ENCODE peak calls at places on chromosomes 6 and 20, in four cellular contexts. O is Peyer's patch, E is aorta, M is H7. V is an unnamed sample.

GRCh38 chr6:88378639-88379038 is 212.5 kb upstream of the CNR1 start:
- DNase-seq in O (no peak), E (no peak), M (no peak), V (no peak)

GRCh38 chr20:44736170-44737021 is 9.3 kb upstream of the KCNK15 start:
- DNase-seq in M (peak; percentile 83), O (peak; percentile 26), E (no peak), V (no peak)

GRCh38 chr20:20037960-20038359 is 14.3 kb downstream of the CRNKL1 start:
- DNase-seq in E (no peak), O (no peak), M (no peak), V (no peak)

GRCh38 chr6:20279051-20279450 is 66.8 kb upstream of the MBOAT1 start:
- DNase-seq in E (no peak), O (no peak), M (no peak), V (no peak)

GRCh38 chr6:32169211-32169610 is 4.8 kb downstream of the EGFL8 start:
- DNase-seq in O (no peak), E (peak; percentile 40), M (no peak), V (no peak)

GRCh38 chr6:157224957-157225574 is 98.3 kb downstream of the TMEM242 start:
- DNase-seq in O (no peak), E (no peak), M (peak; percentile 60), V (no peak)

GRCh38 chr6:76942203-76942971 is 520.9 kb downstream of the HTR1B start:
- DNase-seq in O (no peak), E (no peak), M (no peak), V (no peak)

GRCh38 chr20:55540013-55540412 is 465.3 kb downstream of the CBLN4 start:
- DNase-seq in O (no peak), E (no peak), M (no peak), V (no peak)

GRCh38 chr20:1474817-1475603 is 8.4 kb upstream of the NSFL1C start:
- DNase-seq in M (peak; percentile 44), O (no peak), E (no peak), V (no peak)

GRCh38 chr6:34865107-34865506 is 22.7 kb downstream of the TAF11 start:
- DNase-seq in E (no peak), O (no peak), M (no peak), V (no peak)

GRCh38 chr6:161395832-161396231 is 122.0 kb upstream of the AGPAT4 start:
- DNase-seq in E (no peak), M (no peak), O (no peak), V (no peak)

GRCh38 chr6:113500221-113500620 is 356.9 kb upstream of the MARCKS start:
- DNase-seq in E (no peak), O (no peak), M (no peak), V (no peak)

GRCh38 chr6:120608826-120609225 is 725.5 kb downstream of the TBC1D32 start:
- DNase-seq in M (no peak), O (no peak), E (no peak), V (no peak)

GRCh38 chr6:37698264-37699137 is 818 bp upstream of the MDGA1 start:
- DNase-seq in O (peak; percentile 38), M (peak; percentile 92), E (peak; percentile 68), V (peak; percentile 47)

GRCh38 chr6:73942581-73942980 is 246.6 kb downstream of the CD109 start:
- DNase-seq in E (no peak), O (no peak), M (peak; percentile 19), V (no peak)

GRCh38 chr6:132087391-132087790 is 136.2 kb upstream of the CCN2 start:
- DNase-seq in M (no peak), E (no peak), O (no peak), V (no peak)

GRCh38 chr6:106870069-106870468 is 104.5 kb downstream of the CD24 start:
- DNase-seq in M (no peak), E (no peak), O (no peak), V (no peak)

GRCh38 chr20:33827629-33828325 is 16.6 kb downstream of the CHMP4B start:
- DNase-seq in M (no peak), E (no peak), O (no peak), V (no peak)

GRCh38 chr6:135680964-135681913 is 170.3 kb upstream of the PDE7B start:
- DNase-seq in E (no peak), O (no peak), M (no peak), V (no peak)

GRCh38 chr20:5480824-5481600 is 164.3 kb upstream of the PROKR2 start:
- DNase-seq in M (no peak), E (no peak), O (no peak), V (no peak)

GRCh38 chr20:22431419-22431818 is 153.0 kb downstream of the FOXA2 start:
- DNase-seq in M (no peak), O (no peak), E (no peak), V (no peak)

GRCh38 chr6:107550906-107551305 is 61.0 kb downstream of the SOBP start:
- DNase-seq in M (no peak), E (no peak), O (no peak), V (no peak)

GRCh38 chr6:36204068-36204753 is 7.7 kb downstream of the BRPF3 start:
- DNase-seq in M (peak; percentile 5), O (peak; percentile 49), E (no peak), V (peak; percentile 33)

GRCh38 chr6:138346302-138347195 is 31.2 kb upstream of the SMIM28 start:
- DNase-seq in M (no peak), E (no peak), O (no peak), V (no peak)

GRCh38 chr6:108564178-108564577 is 3.5 kb downstream of the FOXO3 start:
- DNase-seq in E (no peak), M (no peak), O (no peak), V (no peak)

GRCh38 chr20:43983359-43983758 is 68.7 kb downstream of the TOX2 start:
- DNase-seq in E (no peak), M (peak; percentile 63), O (no peak), V (no peak)

GRCh38 chr20:29878281-29878741 is 1379.2 kb upstream of the DEFB115 start:
- DNase-seq in M (peak; percentile 19), O (no peak), E (peak; percentile 52), V (no peak)

GRCh38 chr6:161169690-161170089 is 104.2 kb downstream of the AGPAT4 start:
- DNase-seq in E (no peak), O (no peak), M (no peak), V (no peak)

GRCh38 chr6:133241901-133242760 is 974 bp downstream of the EYA4 start:
- DNase-seq in M (peak; percentile 51), O (no peak), E (no peak), V (no peak)

GRCh38 chr6:33057222-33058150 is 16.0 kb downstream of the HLA-DPA1 start:
- DNase-seq in M (no peak), O (no peak), E (no peak), V (no peak)

GRCh38 chr6:53437557-53438202 is 88.9 kb upstream of the ELOVL5 start:
- DNase-seq in M (peak; percentile 38), O (no peak), E (no peak), V (no peak)

GRCh38 chr6:170210026-170210390 is 80.9 kb downstream of the DLL1 start:
- DNase-seq in E (no peak), M (peak; percentile 78), O (no peak), V (no peak)

GRCh38 chr6:47700051-47700450 is 1.7 kb downstream of the ADGRF4 start:
- DNase-seq in M (no peak), E (no peak), O (no peak), V (no peak)

GRCh38 chr6:145531032-145531431 is 204.3 kb downstream of the EPM2A start:
- DNase-seq in E (no peak), O (no peak), M (no peak), V (no peak)

GRCh38 chr20:37222086-37222485 is 39.5 kb downstream of the GHRH start:
- DNase-seq in E (no peak), O (no peak), M (no peak), V (no peak)

GRCh38 chr20:37225146-37225545 is 36.5 kb downstream of the GHRH start:
- DNase-seq in M (no peak), E (no peak), O (no peak), V (no peak)

GRCh38 chr20:37220255-37220654 is 40.9 kb upstream of the MROH8 start:
- DNase-seq in E (no peak), M (no peak), O (no peak), V (no peak)

GRCh38 chr20:37220796-37221195 is 40.8 kb downstream of the GHRH start:
- DNase-seq in O (no peak), E (no peak), M (no peak), V (no peak)

DNA sequence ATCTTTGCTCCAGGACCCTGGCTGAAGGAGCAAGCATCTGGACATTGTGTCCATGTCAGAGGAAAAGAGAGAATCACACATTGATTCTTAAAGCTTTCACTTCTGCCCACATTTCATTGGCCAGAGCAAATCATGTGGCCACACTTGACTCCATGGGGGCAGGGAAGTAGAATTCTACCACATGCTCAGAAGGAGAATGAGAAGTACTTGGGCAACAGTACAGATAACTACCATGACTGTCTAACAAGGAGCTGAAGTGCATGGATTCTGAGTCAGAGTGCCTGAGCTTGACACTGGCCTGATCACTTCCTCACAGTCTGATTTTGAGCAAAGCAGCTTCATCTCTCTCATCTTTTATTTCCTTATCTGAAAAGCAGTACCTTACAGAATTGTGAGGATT is 38.6 kb downstream of the GHRH start:
- DNase-seq in O (no peak), M (no peak), E (no peak), V (no peak)
- H3K36me3 ChIP-seq in O (no peaks in the 10 kb centered on the region), M (peaks cover 37% of the 10 kb centered on the region), E (peaks cover 6% of the 10 kb centered on the region), V (peaks cover 68% of the 10 kb centered on the region)

GRCh38 chr20:48656120-48656519 is 171.7 kb downstream of the PREX1 start:
- DNase-seq in M (no peak), O (no peak), E (no peak), V (no peak)

GRCh38 chr20:48651271-48651670 is 176.5 kb downstream of the PREX1 start:
- DNase-seq in E (no peak), M (no peak), O (no peak), V (no peak)

GRCh38 chr20:48651960-48652359 is 175.8 kb downstream of the PREX1 start:
- DNase-seq in M (no peak), E (no peak), O (no peak), V (no peak)

GRCh38 chr20:48652961-48653705 is 174.7 kb downstream of the PREX1 start:
- DNase-seq in O (no peak), M (no peak), E (no peak), V (no peak)

DNA sequence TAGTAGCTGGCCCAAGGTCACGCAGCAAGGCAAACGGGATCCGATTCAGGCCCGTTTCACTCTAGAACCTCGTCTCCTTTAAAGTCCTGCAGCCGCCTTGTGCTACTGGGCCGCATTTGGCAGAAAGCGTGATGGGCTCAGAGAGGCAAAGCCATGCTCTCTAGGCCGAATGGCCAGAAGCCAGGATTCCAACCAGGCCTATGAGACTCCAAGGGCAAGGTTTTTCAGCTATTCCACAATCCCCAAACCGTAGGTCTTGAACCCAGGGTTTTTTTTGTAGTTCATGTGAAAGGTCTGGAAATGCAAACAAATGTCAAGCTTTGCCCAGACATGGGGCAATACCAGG is 174.1 kb downstream of the PREX1 start:
- DNase-seq in O (no peak), M (no peak), E (no peak), V (no peak)
- H3K36me3 ChIP-seq in O (no peaks in the 10 kb centered on the region), M (no peaks in the 10 kb centered on the region), E (no peaks in the 10 kb centered on the region), V (peaks cover 90% of the 10 kb centered on the region)

GRCh38 chr20:18488301-18488700 is 8.7 kb downstream of the RBBP9 start:
- DNase-seq in O (no peak), M (no peak), E (no peak), V (no peak)
- H3K36me3 ChIP-seq in O (no peaks in the 10 kb centered on the region), M (peaks cover 10% of the 10 kb centered on the region), E (peaks cover 7% of the 10 kb centered on the region), V (peaks cover 17% of the 10 kb centered on the region)

GRCh38 chr20:48648482-48649051 is 179.2 kb downstream of the PREX1 start:
- DNase-seq in E (no peak), O (no peak), M (no peak), V (no peak)
- H3K36me3 ChIP-seq in E (no peaks in the 10 kb centered on the region), O (no peaks in the 10 kb centered on the region), M (no peaks in the 10 kb centered on the region), V (peaks cover 95% of the 10 kb centered on the region)

V was measured in effector memory CD4-positive, alpha-beta T cell.